ENCODE peak calls at places on chromosome X, in nine cellular contexts. L is cardiac muscle cell, C is GM23338, D is lung, I is sigmoid colon, W is fibroblast of mammary gland, H is Caco-2, T is uterus, K is hepatocyte. N is an unnamed sample.

GRCh38 chrX:155768036-155768769 is 112.9 kb upstream of the VAMP7 start:
- DNase-seq in L (peak), C (no peak), D (no peak), I (no peak), W (peak), H (no peak), T (no peak), K (no peak), N (peak)

GRCh38 chrX:8939344-8939743 is 94.6 kb downstream of the FAM9B start:
- DNase-seq in L (no peak), C (no peak), D (no peak), I (no peak), W (no peak), H (no peak), T (no peak), K (no peak), N (no peak)

GRCh38 chrX:136170109-136170800 is 22.9 kb downstream of the FHL1 start:
- DNase-seq in L (peak), C (no peak), D (no peak), I (peak), W (peak), H (no peak), T (no peak), K (peak), N (peak)

GRCh38 chrX:68488657-68489056 is 10.2 kb upstream of the YIPF6 start:
- DNase-seq in L (no peak), C (no peak), D (peak), I (no peak), W (no peak), H (peak), T (no peak), K (peak), N (no peak)

GRCh38 chrX:11724122-11725017 is 33.7 kb upstream of the MSL3 start:
- DNase-seq in L (peak), C (peak), D (no peak), I (no peak), W (peak), H (no peak), T (no peak), K (peak), N (peak)

GRCh38 chrX:49309401-49309981 is 6.0 kb downstream of the GAGE10 start:
- DNase-seq in L (peak), C (peak), D (no peak), I (no peak), W (peak), H (no peak), T (no peak), K (peak), N (peak)

GRCh38 chrX:43641691-43642090 is 14.4 kb upstream of the MAOA start:
- DNase-seq in L (no peak), C (no peak), D (no peak), I (no peak), W (no peak), H (no peak), T (no peak), K (no peak), N (no peak)

GRCh38 chrX:123648028-123648810 is 84.6 kb downstream of the THOC2 start:
- DNase-seq in L (peak), C (peak), D (peak), I (no peak), W (peak), H (peak), T (no peak), K (peak), N (peak)

GRCh38 chrX:18041656-18042055 is 179.0 kb downstream of the BEND2 start:
- DNase-seq in L (no peak), C (no peak), D (no peak), I (no peak), W (no peak), H (no peak), T (no peak), K (no peak), N (no peak)

GRCh38 chrX:77446840-77447239 is 349 bp upstream of the FGF16 start:
- DNase-seq in L (peak), C (no peak), D (no peak), I (no peak), W (peak), H (no peak), T (no peak), K (no peak), N (peak)

GRCh38 chrX:77446029-77446585 is 1.1 kb upstream of the FGF16 start:
- DNase-seq in L (no peak), C (peak), D (no peak), I (no peak), W (no peak), H (no peak), T (no peak), K (peak), N (no peak)

GRCh38 chrX:77450415-77450814 is 3.2 kb downstream of the FGF16 start:
- DNase-seq in L (no peak), C (no peak), D (no peak), I (no peak), W (no peak), H (no peak), T (no peak), K (no peak), N (no peak)

GRCh38 chrX:77448170-77448569 is 981 bp downstream of the FGF16 start:
- DNase-seq in L (no peak), C (peak), D (no peak), I (no peak), W (no peak), H (no peak), T (no peak), K (no peak), N (no peak)

GRCh38 chrX:77447339-77448149 is at the start of gene FGF16:
- DNase-seq in L (no peak), C (peak), D (no peak), I (no peak), W (peak), H (no peak), T (no peak), K (no peak), N (no peak)
- H3K4me3 ChIP-seq in L (peak), C (peak), D (no peak), I (peak), W (peak), H (no peak), T (peak), K (no peak), N (peak)

DNA sequence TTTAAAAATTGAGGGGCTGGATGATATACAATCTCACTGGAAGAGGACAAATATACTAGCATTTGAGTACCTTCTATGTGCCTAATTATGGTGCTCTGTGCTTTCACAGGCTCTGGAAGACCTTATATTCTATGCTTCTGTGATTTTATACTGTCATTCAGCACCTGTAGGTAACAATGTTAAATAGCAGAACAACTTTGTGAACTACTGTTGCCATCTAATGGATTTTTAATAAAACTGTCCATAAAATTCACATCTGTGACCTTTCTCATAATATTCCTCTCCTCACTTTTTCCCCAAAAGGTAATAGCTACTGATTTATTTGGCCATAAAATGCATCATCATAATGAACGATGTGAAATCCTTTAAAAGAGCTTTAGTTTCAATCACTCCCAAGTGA is 21.9 kb downstream of the POU3F4 start:
- DNase-seq in L (no peak), C (no peak), D (no peak), I (no peak), W (no peak), H (no peak), T (no peak), K (no peak), N (no peak)
- TF ChIP-seq CTCF in L (no peak), C (no peak), D (no peak), I (no peak), W (no peak), H (no peak), T (no peak), K (no peak), N (no peak)

GRCh38 chrX:15465347-15465746 is 27.8 kb downstream of the PIR start:
- DNase-seq in L (peak), C (no peak), D (no peak), I (peak), W (peak), H (no peak), T (peak), K (no peak), N (peak)
- H3K4me3 ChIP-seq in L (no peak), C (no peak), D (no peak), I (no peak), W (no peak), H (no peak), T (no peak), K (no peak), N (no peak)

DNA sequence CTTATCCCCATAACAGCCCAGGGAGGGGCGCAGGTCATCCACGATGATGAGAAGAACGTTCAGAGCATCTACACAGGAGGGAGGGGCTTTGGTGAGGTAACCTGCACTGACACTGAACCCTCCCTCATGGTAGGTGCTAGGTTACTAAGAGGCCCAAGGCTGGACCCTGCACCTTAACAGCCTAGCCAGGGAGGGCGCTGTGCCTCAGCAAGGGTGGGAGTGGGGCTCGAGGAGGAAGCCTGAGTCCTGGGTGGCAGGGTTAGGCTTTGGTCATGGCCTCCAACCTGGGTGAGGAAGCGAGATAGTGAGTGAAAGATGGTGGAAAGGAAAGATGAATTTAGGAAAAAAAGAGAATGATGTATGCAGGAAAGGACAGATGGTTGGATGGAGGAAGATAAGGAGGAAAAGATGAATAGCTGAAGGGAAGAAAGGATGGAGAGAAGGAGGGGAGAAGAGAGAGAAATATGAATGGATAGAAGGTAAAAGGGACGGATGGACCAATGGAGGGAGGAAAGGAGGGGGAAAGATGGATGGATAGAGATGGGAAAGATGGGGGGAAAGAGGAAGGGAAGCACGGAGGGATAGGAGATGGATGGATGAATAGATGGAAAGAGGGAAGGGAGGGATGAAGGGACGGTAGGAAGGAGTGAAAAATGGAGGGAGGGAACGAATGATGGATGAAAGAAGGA is 736 bp downstream of the IDS start:
- DNase-seq in L (no peak), C (peak), D (no peak), I (no peak), W (peak), H (no peak), T (no peak), K (peak), N (peak)
- TF ChIP-seq CTCF in L (peak), C (peak), D (no peak), I (no peak), W (no peak), H (no peak), T (no peak), K (peak), N (peak)

GRCh38 chrX:37684918-37685317 is 673 bp upstream of the XK start:
- DNase-seq in L (no peak), C (no peak), D (no peak), I (no peak), W (no peak), H (no peak), T (no peak), K (no peak), N (no peak)
- H3K4me3 ChIP-seq in L (no peak), C (peak), D (no peak), I (peak), W (no peak), H (no peak), T (no peak), K (no peak), N (no peak)

GRCh38 chrX:31132803-31133202 is 61.0 kb upstream of the FTHL17 start:
- DNase-seq in L (no peak), C (no peak), D (no peak), I (no peak), W (no peak), H (no peak), T (no peak), K (no peak), N (no peak)
- TF ChIP-seq CTCF in L (no peak), C (no peak), D (no peak), I (no peak), W (no peak), H (no peak), T (no peak), K (no peak), N (no peak)

DNA sequence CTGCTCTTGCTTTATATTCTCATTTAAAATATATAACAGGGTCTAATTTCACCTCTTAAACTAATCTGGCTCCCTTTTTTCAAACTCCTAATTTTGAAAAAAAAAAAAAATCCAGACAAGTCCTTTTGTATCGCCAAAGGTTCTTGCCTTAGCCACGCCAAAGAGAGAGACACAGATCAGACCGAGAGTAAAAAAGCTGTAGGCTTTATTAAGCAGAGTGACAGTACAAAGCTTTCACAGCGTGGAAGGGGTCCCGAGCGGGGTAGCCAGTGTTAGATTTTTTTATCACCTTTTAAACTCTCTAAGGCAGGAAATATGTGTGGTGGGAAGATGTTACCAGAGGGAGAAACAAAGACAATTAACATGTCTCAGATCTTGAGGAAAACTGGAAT is 54.1 kb downstream of the PAGE2 start:
- DNase-seq in L (no peak), C (no peak), D (no peak), I (no peak), W (no peak), H (no peak), T (no peak), K (no peak), N (no peak)
- H3K4me3 ChIP-seq in L (no peak), C (no peak), D (no peak), I (no peak), W (no peak), H (no peak), T (no peak), K (no peak), N (no peak)

DNA sequence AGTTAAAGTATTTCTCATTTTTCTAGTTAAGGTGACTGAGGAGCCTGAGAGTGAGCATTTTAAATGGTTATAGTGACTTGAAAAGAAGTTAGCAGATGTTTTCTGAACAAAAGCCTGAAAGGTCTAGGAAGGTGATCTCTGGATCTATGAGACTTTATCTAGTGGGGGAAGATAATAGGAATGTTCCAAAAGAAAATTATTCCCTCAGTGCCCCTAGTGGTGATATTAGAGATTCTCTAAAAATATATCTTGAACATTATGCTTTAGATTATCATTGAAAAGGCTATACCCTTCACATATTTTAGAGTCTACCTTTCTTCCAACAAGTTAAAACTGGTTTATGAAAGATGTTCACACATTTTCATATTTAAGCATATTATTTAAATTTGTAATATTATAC is 69.0 kb upstream of the SPANXN1 start:
- DNase-seq in L (no peak), C (no peak), D (no peak), I (no peak), W (no peak), H (no peak), T (no peak), K (no peak), N (no peak)
- TF ChIP-seq CTCF in L (no peak), C (no peak), D (no peak), I (no peak), W (peak), H (no peak), T (no peak), K (peak), N (no peak)